ENCODE peak calls at places on chromosomes 11 and 22, in five cellular contexts. P is A549, Y is K562, J is GM12878, Z is HepG2. V is an unnamed sample.

GRCh38 chr22:29621761-29622526 is 18.5 kb downstream of the NF2 start:
- DNase-seq in P (peak), Y (no peak), J (no peak), Z (peak), V (no peak)

GRCh38 chr22:43734370-43735005 is 77.6 kb downstream of the EFCAB6 start:
- DNase-seq in P (no peak), Y (no peak), J (no peak), Z (no peak), V (no peak)

GRCh38 chr11:27770576-27770975 is 70.3 kb upstream of the BDNF start:
- DNase-seq in P (peak), Y (no peak), J (no peak), Z (no peak), V (no peak)

GRCh38 chr11:9973921-9974320 is 310.0 kb downstream of the SWAP70 start:
- DNase-seq in P (peak), Y (no peak), J (no peak), Z (no peak), V (no peak)

GRCh38 chr11:88552377-88553029 is 215.0 kb upstream of the CTSC start:
- DNase-seq in P (peak), Y (peak), J (peak), Z (peak), V (peak)

GRCh38 chr22:25365491-25366261 is 146.2 kb downstream of the CRYBB2 start:
- DNase-seq in P (no peak), Y (no peak), J (no peak), Z (no peak), V (no peak)

GRCh38 chr22:35766654-35767580 is 49.2 kb downstream of the APOL5 start:
- DNase-seq in P (no peak), Y (no peak), J (no peak), Z (no peak), V (no peak)

GRCh38 chr11:83335446-83336070 is 49.4 kb upstream of the CCDC90B start:
- DNase-seq in P (no peak), Y (no peak), J (no peak), Z (no peak), V (no peak)

GRCh38 chr11:126891556-126892217 is 108.9 kb downstream of the KIRREL3 start:
- DNase-seq in P (no peak), Y (no peak), J (no peak), Z (no peak), V (no peak)

GRCh38 chr11:128572965-128573364 is 14.4 kb downstream of the ETS1 start:
- DNase-seq in P (no peak), Y (no peak), J (no peak), Z (no peak), V (no peak)

GRCh38 chr11:46345131-46345597 is 2.1 kb upstream of the DGKZ start:
- DNase-seq in P (no peak), Y (peak), J (no peak), Z (no peak), V (peak)

GRCh38 chr22:19664406-19664805 is 49.9 kb upstream of the SEPTIN5 start:
- DNase-seq in P (no peak), Y (no peak), J (no peak), Z (no peak), V (no peak)

GRCh38 chr22:29043906-29044575 is 17.6 kb downstream of the C22orf31 start:
- DNase-seq in P (no peak), Y (no peak), J (no peak), Z (no peak), V (no peak)

GRCh38 chr22:45848904-45849303 is 128.1 kb downstream of the WNT7B start:
- DNase-seq in P (no peak), Y (no peak), J (no peak), Z (no peak), V (no peak)

GRCh38 chr11:93525601-93526000 is 17.6 kb downstream of the SMCO4 start:
- DNase-seq in P (no peak), Y (peak), J (no peak), Z (no peak), V (no peak)

GRCh38 chr22:45918455-45919370 is 58.2 kb downstream of the WNT7B start:
- DNase-seq in P (peak), Y (no peak), J (no peak), Z (no peak), V (no peak)

GRCh38 chr22:23550049-23550650 is 29.9 kb downstream of the IGLL1 start:
- DNase-seq in P (no peak), Y (no peak), J (no peak), Z (no peak), V (no peak)

GRCh38 chr11:45647786-45648185 is 17.6 kb downstream of the CHST1 start:
- DNase-seq in P (no peak), Y (no peak), J (no peak), Z (no peak), V (no peak)

GRCh38 chr11:46700251-46701077 is at the start of the genes ARHGAP1 and ZNF408:
- DNase-seq in P (peak), Y (peak), J (peak), Z (peak), V (peak)

GRCh38 chr11:11519184-11519583 is 102.6 kb downstream of the GALNT18 start:
- DNase-seq in P (peak), Y (peak), J (no peak), Z (no peak), V (peak)

GRCh38 chr22:47437110-47437509 is 674.7 kb downstream of the TBC1D22A start:
- DNase-seq in P (no peak), Y (no peak), J (no peak), Z (no peak), V (no peak)

GRCh38 chr11:109197656-109198055 is 224.3 kb upstream of the C11orf87 start:
- DNase-seq in P (no peak), Y (no peak), J (no peak), Z (no peak), V (no peak)

GRCh38 chr11:10147195-10147594 is 146.8 kb downstream of the SBF2 start:
- DNase-seq in P (no peak), Y (no peak), J (no peak), Z (no peak), V (no peak)

GRCh38 chr11:6755303-6755952 is 16.3 kb downstream of the OR2AG2 start:
- DNase-seq in P (peak), Y (peak), J (no peak), Z (peak), V (peak)

GRCh38 chr11:73143126-73143838 is 1.2 kb upstream of the FCHSD2 start:
- DNase-seq in P (no peak), Y (peak), J (no peak), Z (peak), V (no peak)

GRCh38 chr11:134665571-134666268 is 253.7 kb upstream of the B3GAT1 start:
- DNase-seq in P (no peak), Y (no peak), J (no peak), Z (no peak), V (no peak)

GRCh38 chr11:36492724-36493304 is 17.3 kb downstream of the TRAF6 start:
- DNase-seq in P (peak), Y (peak), J (no peak), Z (peak), V (no peak)

GRCh38 chr22:33389927-33390326 is 331.7 kb upstream of the SYN3 start:
- DNase-seq in P (no peak), Y (no peak), J (no peak), Z (no peak), V (no peak)

GRCh38 chr22:49373289-49373666 is 454.4 kb downstream of the BRD1 start:
- DNase-seq in P (no peak), Y (no peak), J (no peak), Z (no peak), V (no peak)

GRCh38 chr11:69702239-69702668 is 1.6 kb downstream of the FGF19 start:
- DNase-seq in P (no peak), Y (no peak), J (no peak), Z (peak), V (peak)

GRCh38 chr22:38078046-38078840 is 5.7 kb downstream of the SLC16A8 start:
- DNase-seq in P (no peak), Y (no peak), J (no peak), Z (no peak), V (no peak)

GRCh38 chr11:121575250-121575962 is 122.6 kb upstream of the SORL1-AS1 start:
- DNase-seq in P (no peak), Y (no peak), J (peak), Z (no peak), V (no peak)

GRCh38 chr11:8258289-8258688 is 5.4 kb downstream of the LMO1 start:
- DNase-seq in P (no peak), Y (no peak), J (no peak), Z (no peak), V (no peak)

GRCh38 chr11:68113986-68114385 is 7.2 kb downstream of the CHKA start:
- DNase-seq in P (no peak), Y (no peak), J (no peak), Z (no peak), V (no peak)

GRCh38 chr11:61963282-61964057 is 4.0 kb downstream of the FTH1 start:
- DNase-seq in P (peak), Y (no peak), J (peak), Z (no peak), V (no peak)

GRCh38 chr11:34416746-34417145 is 22.0 kb upstream of the CAT start:
- DNase-seq in P (no peak), Y (no peak), J (no peak), Z (no peak), V (no peak)

DNA sequence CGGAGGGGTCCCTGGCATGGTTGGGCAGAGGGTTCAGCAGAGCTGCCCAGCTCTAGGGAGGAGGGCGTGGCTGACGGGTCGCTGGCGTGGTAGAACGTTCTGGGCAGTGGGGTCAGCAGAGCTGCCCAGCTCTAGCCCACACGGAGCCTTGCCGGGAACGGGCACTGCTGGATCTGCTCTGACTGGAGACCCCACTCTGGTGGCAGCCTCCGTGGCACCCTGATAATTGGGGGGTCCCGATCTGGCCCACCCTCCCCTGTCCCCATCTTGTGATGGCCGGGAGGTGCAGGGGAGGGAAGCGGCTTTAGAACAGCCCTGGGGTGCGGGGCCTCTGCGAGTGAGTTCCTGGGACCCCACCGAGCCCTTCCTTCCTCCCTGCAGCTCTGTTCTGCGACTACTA is 21.9 kb downstream of the MUC5AC start:
- DNase-seq in P (no peak), Y (no peak), J (no peak), Z (no peak), V (no peak)
- TF ChIP-seq ESRRA in P (no peak), Y (no peak), J (no peak), Z (no peak), V (no peak)

DNA sequence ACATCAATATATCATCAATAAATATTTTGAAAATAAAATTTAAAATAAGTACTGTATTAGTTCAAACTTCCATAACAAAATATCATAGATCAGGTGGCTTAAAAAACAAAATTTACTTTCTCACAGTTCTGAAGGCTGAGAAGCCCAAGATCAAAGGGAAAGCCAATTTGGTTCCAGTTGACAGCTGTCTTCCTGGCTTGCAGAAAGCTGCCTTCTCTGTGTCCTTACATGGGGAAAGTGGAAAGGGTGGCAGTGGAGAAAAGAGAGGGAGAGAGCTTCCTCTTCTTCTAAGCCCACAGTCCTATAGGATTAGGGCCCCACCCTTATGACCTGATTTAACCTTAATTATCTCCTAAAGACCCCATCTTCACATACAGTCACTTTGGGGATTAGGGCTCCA is 51.2 kb upstream of the MYOD1 start:
- DNase-seq in P (no peak), Y (no peak), J (no peak), Z (no peak), V (no peak)
- TF ChIP-seq ESRRA in P (no peak), Y (no peak), J (no peak), Z (no peak), V (no peak)

DNA sequence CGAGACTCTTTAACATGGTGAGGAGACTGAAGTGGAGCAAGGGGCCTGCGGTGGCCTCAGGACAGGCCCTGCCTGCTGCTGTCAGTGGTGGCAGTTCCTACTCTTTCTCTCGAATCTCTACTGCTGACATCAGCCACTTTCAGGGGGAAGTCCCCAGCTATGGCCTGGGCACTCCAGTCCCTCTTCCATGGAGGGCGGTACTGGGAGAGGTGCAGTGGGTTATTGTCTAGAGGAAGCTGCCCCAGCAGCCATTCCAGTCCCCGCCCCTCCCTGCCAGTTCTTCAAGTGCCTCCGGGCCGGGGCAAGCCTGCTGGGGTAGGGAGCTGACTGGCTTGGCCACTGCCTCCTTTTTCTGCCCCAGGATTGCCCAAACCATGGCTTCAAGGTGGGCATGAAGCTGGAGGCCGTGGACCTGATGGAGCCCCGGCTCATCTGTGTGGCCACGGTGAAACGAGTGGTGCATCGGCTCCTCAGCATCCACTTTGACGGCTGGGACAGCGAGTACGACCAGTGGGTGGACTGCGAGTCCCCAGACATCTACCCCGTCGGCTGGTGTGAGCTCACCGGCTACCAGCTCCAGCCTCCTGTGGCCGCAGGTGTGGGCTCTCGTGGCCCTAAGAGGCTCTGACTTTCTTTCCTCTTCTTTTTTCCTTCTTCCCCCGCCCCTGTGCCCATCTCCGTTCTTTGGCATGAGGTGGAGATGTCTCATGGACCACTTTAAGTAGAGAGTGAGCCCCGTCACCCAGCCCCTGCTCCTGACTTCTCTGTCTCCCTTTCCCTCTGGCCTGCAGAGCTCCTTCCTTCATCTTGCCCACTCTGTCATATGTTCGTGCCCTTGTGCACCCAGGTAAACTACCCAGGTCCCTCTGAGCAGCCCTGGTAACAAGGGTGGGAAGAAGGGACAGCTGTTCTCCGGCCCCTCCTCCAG is 13.7 kb downstream of the CHADL start:
- DNase-seq in P (no peak), Y (no peak), J (no peak), Z (no peak), V (no peak)
- TF ChIP-seq ESRRA in P (no peak), Y (no peak), J (no peak), Z (no peak), V (no peak)

GRCh38 chr11:78727816-78728215 is 153.2 kb upstream of the NARS2 start:
- DNase-seq in P (no peak), Y (no peak), J (no peak), Z (no peak), V (no peak)
- TF ChIP-seq ESRRA in P (no peak), Y (no peak), J (no peak), Z (no peak), V (no peak)

GRCh38 chr22:20981787-20982562 is at the start of gene LZTR1:
- DNase-seq in P (peak), Y (peak), J (peak), Z (peak), V (peak)
- TF ChIP-seq ESRRA in P (no peak), Y (no peak), J (no peak), Z (peak), V (peak)

GRCh38 chr11:85977751-85978160 is 91.1 kb downstream of the PICALM start:
- DNase-seq in P (no peak), Y (no peak), J (no peak), Z (no peak), V (no peak)
- TF ChIP-seq ESRRA in P (no peak), Y (no peak), J (no peak), Z (no peak), V (no peak)

DNA sequence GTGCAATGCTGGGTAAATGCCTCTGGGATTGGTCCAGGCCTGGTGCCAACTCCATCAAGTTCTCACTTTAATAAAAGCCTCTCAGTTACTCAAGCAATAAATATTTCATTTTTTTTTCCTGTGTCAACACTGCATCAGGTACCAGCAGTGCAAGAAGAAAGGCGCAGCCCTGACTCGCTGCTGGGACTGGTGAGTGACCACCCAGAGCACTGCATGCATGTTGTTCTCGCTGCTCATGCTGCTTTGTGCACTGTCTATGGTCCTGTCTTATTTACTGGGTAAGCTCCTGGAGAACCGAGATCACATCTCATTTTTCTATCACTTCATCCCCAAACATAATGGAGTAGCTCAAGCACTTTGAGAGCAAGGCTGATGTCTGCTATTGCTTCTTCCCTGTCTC is 549.0 kb downstream of the OPCML start:
- DNase-seq in P (no peak), Y (no peak), J (no peak), Z (no peak), V (no peak)
- TF ChIP-seq ESRRA in P (no peak), Y (no peak), J (no peak), Z (no peak), V (no peak)

DNA sequence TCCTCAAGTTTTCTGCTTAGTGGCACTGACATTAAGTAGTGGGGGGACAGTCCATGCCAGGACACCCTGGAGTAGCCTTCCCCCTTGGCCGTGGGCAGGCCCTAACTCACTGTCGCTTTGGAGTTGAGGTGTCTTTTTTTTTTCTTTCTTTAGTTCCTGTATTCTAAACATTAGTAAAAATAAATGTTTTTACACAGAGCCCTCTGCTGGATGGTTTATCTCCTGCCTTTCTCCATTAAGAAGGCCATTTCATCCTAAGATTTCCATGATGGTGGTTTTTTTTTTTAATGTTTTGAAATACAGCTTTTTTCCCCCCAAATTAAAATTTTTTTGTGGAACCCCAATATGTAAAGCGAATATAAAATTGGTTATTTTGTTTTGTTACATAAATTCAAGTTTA is 1.8 kb upstream of the TIGD3 start:
- DNase-seq in P (no peak), Y (no peak), J (no peak), Z (no peak), V (no peak)
- TF ChIP-seq ESRRA in P (no peak), Y (no peak), J (no peak), Z (no peak), V (no peak)

V was measured in WTC11.